ENCODE peak calls at places on chromosomes 13 and 19, in six cellular contexts. One of them, this sample, is unnamed.

GRCh38 chr19:48196321-48196761 is 25.9 kb downstream of the ZSWIM9 start:
- DNase-seq in neuronal stem cell: no peak
- DNase-seq in IMR-90: no peak
- DNase-seq in mesenchymal stem cell: no peak
- DNase-seq in trophoblast cell: no peak
- DNase-seq in H1: no peak
- DNase-seq in this sample: no peak

GRCh38 chr19:5621945-5622464 is 571 bp downstream of the SAFB2 start:
- DNase-seq in neuronal stem cell: no peak
- DNase-seq in IMR-90: no peak
- DNase-seq in mesenchymal stem cell: no peak
- DNase-seq in trophoblast cell: no peak
- DNase-seq in H1: peak; percentile 49
- DNase-seq in this sample: peak; percentile 8

GRCh38 chr13:26872444-26873173 is 112.0 kb upstream of the GPR12 start:
- DNase-seq in neuronal stem cell: peak; percentile 59
- DNase-seq in IMR-90: peak; percentile 31
- DNase-seq in mesenchymal stem cell: peak; percentile 9
- DNase-seq in trophoblast cell: peak; percentile 49
- DNase-seq in H1: peak; percentile 92
- DNase-seq in this sample: peak; percentile 70

GRCh38 chr13:97125810-97126738 is 96.1 kb upstream of the MBNL2 start:
- DNase-seq in neuronal stem cell: no peak
- DNase-seq in IMR-90: peak; percentile 39
- DNase-seq in mesenchymal stem cell: no peak
- DNase-seq in trophoblast cell: no peak
- DNase-seq in H1: no peak
- DNase-seq in this sample: no peak

GRCh38 chr19:31270897-31271568 is 78.2 kb downstream of the TSHZ3 start:
- DNase-seq in neuronal stem cell: no peak
- DNase-seq in IMR-90: peak; percentile 58
- DNase-seq in mesenchymal stem cell: no peak
- DNase-seq in trophoblast cell: no peak
- DNase-seq in H1: no peak
- DNase-seq in this sample: no peak

GRCh38 chr19:3459322-3459881 is 20.9 kb downstream of the SMIM24 start:
- DNase-seq in neuronal stem cell: no peak
- DNase-seq in IMR-90: peak; percentile 94
- DNase-seq in mesenchymal stem cell: peak; percentile 98
- DNase-seq in trophoblast cell: no peak
- DNase-seq in H1: no peak
- DNase-seq in this sample: peak; percentile 95

GRCh38 chr13:103287659-103288058 is 221.4 kb upstream of the SLC10A2 start:
- DNase-seq in neuronal stem cell: no peak
- DNase-seq in IMR-90: no peak
- DNase-seq in mesenchymal stem cell: no peak
- DNase-seq in trophoblast cell: no peak
- DNase-seq in H1: no peak
- DNase-seq in this sample: no peak

GRCh38 chr13:33230178-33230881 is 55.2 kb downstream of the STARD13 start:
- DNase-seq in neuronal stem cell: no peak
- DNase-seq in IMR-90: peak; percentile 87
- DNase-seq in mesenchymal stem cell: peak; percentile 78
- DNase-seq in trophoblast cell: no peak
- DNase-seq in H1: no peak
- DNase-seq in this sample: no peak

GRCh38 chr13:51717786-51718398 is 86.1 kb downstream of the DHRS12 start:
- DNase-seq in neuronal stem cell: no peak
- DNase-seq in IMR-90: peak; percentile 22
- DNase-seq in mesenchymal stem cell: no peak
- DNase-seq in trophoblast cell: peak; percentile 55
- DNase-seq in H1: no peak
- DNase-seq in this sample: peak; percentile 12

GRCh38 chr19:6161271-6161850 is 25.9 kb downstream of the ACSBG2 start:
- DNase-seq in neuronal stem cell: no peak
- DNase-seq in IMR-90: no peak
- DNase-seq in mesenchymal stem cell: no peak
- DNase-seq in trophoblast cell: no peak
- DNase-seq in H1: no peak
- DNase-seq in this sample: peak; percentile 33

GRCh38 chr19:55208880-55209429 is 346 bp downstream of the PTPRH start:
- DNase-seq in neuronal stem cell: no peak
- DNase-seq in IMR-90: no peak
- DNase-seq in mesenchymal stem cell: no peak
- DNase-seq in trophoblast cell: no peak
- DNase-seq in H1: no peak
- DNase-seq in this sample: no peak

GRCh38 chr19:30053558-30053957 is 111.5 kb downstream of the URI1 start:
- DNase-seq in neuronal stem cell: no peak
- DNase-seq in IMR-90: no peak
- DNase-seq in mesenchymal stem cell: no peak
- DNase-seq in trophoblast cell: no peak
- DNase-seq in H1: no peak
- DNase-seq in this sample: no peak

GRCh38 chr13:97460004-97460756 is 26.2 kb downstream of the RAP2A start:
- DNase-seq in neuronal stem cell: no peak
- DNase-seq in IMR-90: peak; percentile 38
- DNase-seq in mesenchymal stem cell: peak; percentile 33
- DNase-seq in trophoblast cell: peak; percentile 75
- DNase-seq in H1: no peak
- DNase-seq in this sample: no peak

GRCh38 chr13:112603641-112604220 is 15.8 kb upstream of the TUBGCP3 start:
- DNase-seq in neuronal stem cell: no peak
- DNase-seq in IMR-90: peak; percentile 31
- DNase-seq in mesenchymal stem cell: no peak
- DNase-seq in trophoblast cell: no peak
- DNase-seq in H1: no peak
- DNase-seq in this sample: no peak

GRCh38 chr19:42280761-42281174 is 11.7 kb downstream of the CIC start:
- DNase-seq in neuronal stem cell: no peak
- DNase-seq in IMR-90: peak; percentile 17
- DNase-seq in mesenchymal stem cell: peak; percentile 81
- DNase-seq in trophoblast cell: no peak
- DNase-seq in H1: no peak
- DNase-seq in this sample: peak; percentile 45

GRCh38 chr19:54955356-54955755 is 8.0 kb upstream of the NLRP7 start:
- DNase-seq in neuronal stem cell: no peak
- DNase-seq in IMR-90: no peak
- DNase-seq in mesenchymal stem cell: no peak
- DNase-seq in trophoblast cell: no peak
- DNase-seq in H1: no peak
- DNase-seq in this sample: no peak

GRCh38 chr19:30682576-30683536 is 310.7 kb downstream of the ZNF536 start:
- DNase-seq in neuronal stem cell: peak; percentile 51
- DNase-seq in IMR-90: peak; percentile 82
- DNase-seq in mesenchymal stem cell: peak; percentile 71
- DNase-seq in trophoblast cell: peak; percentile 29
- DNase-seq in H1: peak; percentile 82
- DNase-seq in this sample: peak; percentile 62

GRCh38 chr13:49563513-49563912 is 21.8 kb downstream of the RCBTB1 start:
- DNase-seq in neuronal stem cell: no peak
- DNase-seq in IMR-90: peak; percentile 28
- DNase-seq in mesenchymal stem cell: peak; percentile 24
- DNase-seq in trophoblast cell: peak; percentile 24
- DNase-seq in H1: no peak
- DNase-seq in this sample: no peak

GRCh38 chr19:4583961-4584669 is 24.6 kb upstream of the SEMA6B start:
- DNase-seq in neuronal stem cell: peak; percentile 71
- DNase-seq in IMR-90: no peak
- DNase-seq in mesenchymal stem cell: peak; percentile 47
- DNase-seq in trophoblast cell: no peak
- DNase-seq in H1: peak; percentile 95
- DNase-seq in this sample: peak; percentile 54

GRCh38 chr19:38619361-38620174 is 580 bp downstream of the EIF3K start:
- DNase-seq in neuronal stem cell: no peak
- DNase-seq in IMR-90: no peak
- DNase-seq in mesenchymal stem cell: no peak
- DNase-seq in trophoblast cell: no peak
- DNase-seq in H1: no peak
- DNase-seq in this sample: no peak
- H4K8ac ChIP-seq in neuronal stem cell: no peak overlapping the region
- H4K8ac ChIP-seq in IMR-90: peak overlapping the region; percentile 17
- H4K8ac ChIP-seq in mesenchymal stem cell: peak overlapping the region; percentile 92
- H4K8ac ChIP-seq in trophoblast cell: peak overlapping the region; percentile 94
- H4K8ac ChIP-seq in H1: no peak overlapping the region
- H4K8ac ChIP-seq in this sample: no peak overlapping the region

DNA sequence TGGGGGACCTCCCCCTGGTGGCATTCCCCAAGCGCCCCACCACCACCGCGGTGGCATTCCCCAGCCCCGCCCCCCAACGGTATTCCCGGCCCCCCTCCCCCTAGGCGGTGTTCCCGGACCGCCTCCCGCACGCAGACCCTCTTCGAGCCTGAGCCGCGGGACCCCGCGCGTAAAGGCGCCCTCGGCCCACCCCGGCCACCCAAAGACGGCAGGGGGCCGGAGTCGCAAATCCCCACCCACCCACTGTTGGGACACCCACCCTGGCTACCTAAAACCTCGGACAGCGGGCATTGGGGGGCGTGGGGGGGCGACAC is 22.4 kb downstream of the OLFM2 start:
- DNase-seq in neuronal stem cell: no peak
- DNase-seq in IMR-90: no peak
- DNase-seq in mesenchymal stem cell: no peak
- DNase-seq in trophoblast cell: no peak
- DNase-seq in H1: no peak
- DNase-seq in this sample: no peak
- H3K4me2 ChIP-seq in neuronal stem cell: peak overlapping the region; percentile 98
- H3K4me2 ChIP-seq in IMR-90: peak overlapping the region; percentile 89
- H3K4me2 ChIP-seq in mesenchymal stem cell: peak overlapping the region; percentile 81
- H3K4me2 ChIP-seq in trophoblast cell: peak overlapping the region; percentile 76
- H3K4me2 ChIP-seq in H1: peak overlapping the region; percentile 67
- H3K4me2 ChIP-seq in this sample: peak overlapping the region; percentile 88

GRCh38 chr13:75873499-75873898 is 237.4 kb downstream of the LMO7 start:
- DNase-seq in neuronal stem cell: no peak
- DNase-seq in IMR-90: no peak
- DNase-seq in mesenchymal stem cell: no peak
- DNase-seq in trophoblast cell: no peak
- DNase-seq in H1: no peak
- DNase-seq in this sample: no peak

GRCh38 chr13:75875450-75875849 is 239.3 kb downstream of the LMO7 start:
- DNase-seq in neuronal stem cell: no peak
- DNase-seq in IMR-90: no peak
- DNase-seq in mesenchymal stem cell: no peak
- DNase-seq in trophoblast cell: no peak
- DNase-seq in H1: no peak
- DNase-seq in this sample: no peak

GRCh38 chr13:75877092-75877491 is 241.0 kb downstream of the LMO7 start:
- DNase-seq in neuronal stem cell: peak; percentile 8
- DNase-seq in IMR-90: no peak
- DNase-seq in mesenchymal stem cell: no peak
- DNase-seq in trophoblast cell: no peak
- DNase-seq in H1: no peak
- DNase-seq in this sample: no peak

GRCh38 chr13:75879656-75880055 is 243.5 kb downstream of the LMO7 start:
- DNase-seq in neuronal stem cell: no peak
- DNase-seq in IMR-90: no peak
- DNase-seq in mesenchymal stem cell: no peak
- DNase-seq in trophoblast cell: no peak
- DNase-seq in H1: no peak
- DNase-seq in this sample: no peak

GRCh38 chr13:75876371-75877050 is 240.4 kb downstream of the LMO7 start:
- DNase-seq in neuronal stem cell: peak; percentile 47
- DNase-seq in IMR-90: peak; percentile 73
- DNase-seq in mesenchymal stem cell: peak; percentile 71
- DNase-seq in trophoblast cell: peak; percentile 34
- DNase-seq in H1: peak; percentile 70
- DNase-seq in this sample: peak; percentile 81
- H3K4me3 ChIP-seq in neuronal stem cell: no peak overlapping the region
- H3K4me3 ChIP-seq in IMR-90: no peak overlapping the region
- H3K4me3 ChIP-seq in mesenchymal stem cell: no peak overlapping the region
- H3K4me3 ChIP-seq in trophoblast cell: no peak overlapping the region
- H3K4me3 ChIP-seq in H1: no peak overlapping the region
- H3K4me3 ChIP-seq in this sample: no peak overlapping the region

DNA sequence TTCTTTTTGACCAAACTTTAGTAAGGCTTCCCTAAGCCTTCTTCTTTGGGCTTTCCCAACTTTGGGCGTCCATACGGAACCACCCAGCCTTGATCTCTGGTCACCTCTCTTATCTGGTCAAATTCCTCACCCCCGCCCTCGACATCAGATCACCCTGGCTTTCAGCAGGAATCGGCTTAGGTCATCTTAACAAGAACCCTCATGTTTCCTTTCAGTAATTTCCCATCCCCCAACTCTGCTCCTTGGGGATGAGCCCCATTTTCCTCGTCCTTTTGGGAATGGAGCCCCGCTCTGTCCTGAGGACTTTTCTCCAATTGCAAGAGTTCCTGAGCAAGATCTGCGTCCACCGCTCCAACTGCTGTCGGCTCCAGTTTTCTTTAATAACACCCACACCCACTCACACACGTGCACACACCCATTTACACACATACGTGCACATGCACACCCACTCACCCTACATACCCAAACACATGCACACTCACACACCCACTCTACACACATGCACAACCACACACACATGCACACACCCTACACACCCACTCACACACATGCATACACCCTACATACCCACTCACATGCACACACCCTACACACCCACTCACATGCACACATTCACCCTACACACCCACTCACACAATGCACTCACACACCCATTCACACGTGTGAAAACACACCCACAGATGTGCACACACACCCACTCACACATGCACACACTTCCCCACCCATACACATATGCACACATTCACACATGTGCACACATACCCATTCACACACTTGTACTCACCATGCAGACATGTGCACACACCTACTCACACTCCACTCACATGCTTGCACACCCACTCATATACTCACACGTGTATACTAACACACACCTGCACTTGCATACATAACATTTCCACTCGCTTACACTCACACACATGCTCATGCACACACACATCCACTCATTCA is 87.0 kb upstream of the TM9SF2 start:
- DNase-seq in neuronal stem cell: no peak
- DNase-seq in IMR-90: no peak
- DNase-seq in mesenchymal stem cell: no peak
- DNase-seq in trophoblast cell: no peak
- DNase-seq in H1: no peak
- DNase-seq in this sample: peak; percentile 78
- H4K8ac ChIP-seq in neuronal stem cell: no peak overlapping the region
- H4K8ac ChIP-seq in IMR-90: no peak overlapping the region
- H4K8ac ChIP-seq in mesenchymal stem cell: no peak overlapping the region
- H4K8ac ChIP-seq in trophoblast cell: no peak overlapping the region
- H4K8ac ChIP-seq in H1: no peak overlapping the region
- H4K8ac ChIP-seq in this sample: no peak overlapping the region

This sample was measured in mesendoderm.